ENCODE peak calls at places on chromosomes 2 and 18, in six cellular contexts. One of them, this sample, is unnamed.

GRCh38 chr18:7663305-7664023 is 96.3 kb downstream of the PTPRM start:
- DNase-seq in CD8-positive, alpha-beta T cell: no peak
- DNase-seq in naive thymus-derived CD4-positive, alpha-beta T cell: no peak
- DNase-seq in upper lobe of left lung: no peak
- DNase-seq in stomach: no peak
- DNase-seq in MM.1S: no peak
- DNase-seq in this sample: no peak

GRCh38 chr2:138078153-138078552 is 113.9 kb downstream of the HNMT start:
- DNase-seq in CD8-positive, alpha-beta T cell: no peak
- DNase-seq in naive thymus-derived CD4-positive, alpha-beta T cell: no peak
- DNase-seq in upper lobe of left lung: no peak
- DNase-seq in stomach: no peak
- DNase-seq in MM.1S: no peak
- DNase-seq in this sample: no peak

GRCh38 chr2:152370783-152371182 is 35.8 kb downstream of the FMNL2 start:
- DNase-seq in CD8-positive, alpha-beta T cell: no peak
- DNase-seq in naive thymus-derived CD4-positive, alpha-beta T cell: no peak
- DNase-seq in upper lobe of left lung: no peak
- DNase-seq in stomach: no peak
- DNase-seq in MM.1S: no peak
- DNase-seq in this sample: no peak

GRCh38 chr2:174442546-174443510 is 44.0 kb downstream of the GPR155 start:
- DNase-seq in CD8-positive, alpha-beta T cell: no peak
- DNase-seq in naive thymus-derived CD4-positive, alpha-beta T cell: no peak
- DNase-seq in upper lobe of left lung: no peak
- DNase-seq in stomach: no peak
- DNase-seq in MM.1S: no peak
- DNase-seq in this sample: peak; percentile 79

GRCh38 chr2:44055664-44056063 is 59.9 kb upstream of the LRPPRC start:
- DNase-seq in CD8-positive, alpha-beta T cell: no peak
- DNase-seq in naive thymus-derived CD4-positive, alpha-beta T cell: no peak
- DNase-seq in upper lobe of left lung: no peak
- DNase-seq in stomach: no peak
- DNase-seq in MM.1S: no peak
- DNase-seq in this sample: no peak

GRCh38 chr2:136327162-136327852 is 209.4 kb upstream of the CXCR4 start:
- DNase-seq in CD8-positive, alpha-beta T cell: peak; percentile 82
- DNase-seq in naive thymus-derived CD4-positive, alpha-beta T cell: peak; percentile 83
- DNase-seq in upper lobe of left lung: peak; percentile 20
- DNase-seq in stomach: peak; percentile 27
- DNase-seq in MM.1S: peak; percentile 96
- DNase-seq in this sample: peak; percentile 51

GRCh38 chr2:28952806-28953190 is 28.3 kb upstream of the TOGARAM2 start:
- DNase-seq in CD8-positive, alpha-beta T cell: no peak
- DNase-seq in naive thymus-derived CD4-positive, alpha-beta T cell: no peak
- DNase-seq in upper lobe of left lung: no peak
- DNase-seq in stomach: no peak
- DNase-seq in MM.1S: no peak
- DNase-seq in this sample: no peak

GRCh38 chr18:68147728-68148127 is 567.2 kb downstream of the TMX3 start:
- DNase-seq in CD8-positive, alpha-beta T cell: no peak
- DNase-seq in naive thymus-derived CD4-positive, alpha-beta T cell: no peak
- DNase-seq in upper lobe of left lung: no peak
- DNase-seq in stomach: no peak
- DNase-seq in MM.1S: peak; percentile 58
- DNase-seq in this sample: peak; percentile 20

GRCh38 chr2:233080836-233081229 is 20.7 kb downstream of the INPP5D start:
- DNase-seq in CD8-positive, alpha-beta T cell: no peak
- DNase-seq in naive thymus-derived CD4-positive, alpha-beta T cell: no peak
- DNase-seq in upper lobe of left lung: no peak
- DNase-seq in stomach: no peak
- DNase-seq in MM.1S: no peak
- DNase-seq in this sample: no peak

GRCh38 chr2:25388491-25388890 is 46.8 kb upstream of the DNMT3A start:
- DNase-seq in CD8-positive, alpha-beta T cell: no peak
- DNase-seq in naive thymus-derived CD4-positive, alpha-beta T cell: no peak
- DNase-seq in upper lobe of left lung: no peak
- DNase-seq in stomach: no peak
- DNase-seq in MM.1S: no peak
- DNase-seq in this sample: no peak

GRCh38 chr2:114968748-114969400 is 526.4 kb downstream of the DPP10 start:
- DNase-seq in CD8-positive, alpha-beta T cell: no peak
- DNase-seq in naive thymus-derived CD4-positive, alpha-beta T cell: no peak
- DNase-seq in upper lobe of left lung: no peak
- DNase-seq in stomach: no peak
- DNase-seq in MM.1S: no peak
- DNase-seq in this sample: no peak

GRCh38 chr2:25250331-25251031 is 82.1 kb upstream of the POMC start:
- DNase-seq in CD8-positive, alpha-beta T cell: peak; percentile 21
- DNase-seq in naive thymus-derived CD4-positive, alpha-beta T cell: peak; percentile 34
- DNase-seq in upper lobe of left lung: no peak
- DNase-seq in stomach: no peak
- DNase-seq in MM.1S: no peak
- DNase-seq in this sample: peak; percentile 27

DNA sequence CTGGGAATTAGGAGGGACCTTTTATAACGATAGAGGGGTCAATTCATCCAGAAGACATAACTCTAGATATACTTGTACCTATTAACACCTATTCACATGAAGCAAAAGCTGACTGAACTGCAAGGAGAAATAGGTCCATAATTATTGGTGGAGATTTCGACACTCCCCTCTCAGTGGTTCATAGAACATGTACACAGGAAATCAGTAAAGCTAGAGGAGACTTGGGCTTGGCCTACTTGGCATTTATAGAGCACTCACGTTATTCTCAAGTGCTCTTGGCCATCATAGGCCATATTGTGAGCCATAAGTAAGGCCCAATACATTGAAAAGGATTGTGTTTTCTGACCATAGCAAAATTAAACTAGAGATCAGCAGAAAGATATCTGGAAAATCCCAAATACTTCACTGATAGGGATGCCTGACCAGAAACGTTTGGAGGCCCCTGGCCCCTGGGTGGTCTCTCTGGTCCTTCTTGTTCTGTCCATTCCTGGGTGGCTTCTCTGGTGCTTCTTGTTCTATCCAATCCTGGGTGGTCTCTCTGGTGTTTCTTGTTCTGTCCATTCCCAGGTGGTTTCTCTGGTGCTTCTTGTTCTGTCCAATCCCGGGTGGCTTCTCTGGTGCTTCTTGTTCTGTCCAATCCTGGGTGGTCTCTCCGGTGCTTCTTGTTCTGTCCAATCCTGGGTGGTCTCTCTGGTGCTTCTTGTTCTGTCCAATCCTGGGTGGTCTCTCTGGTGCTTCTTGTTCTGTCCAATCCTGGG is 49.0 kb downstream of the SNED1 start:
- DNase-seq in CD8-positive, alpha-beta T cell: no peak
- DNase-seq in naive thymus-derived CD4-positive, alpha-beta T cell: no peak
- DNase-seq in upper lobe of left lung: no peak
- DNase-seq in stomach: no peak
- DNase-seq in MM.1S: no peak
- DNase-seq in this sample: no peak
- H3K36me3 ChIP-seq in CD8-positive, alpha-beta T cell: no peaks in the 10 kb centered on the region
- H3K36me3 ChIP-seq in naive thymus-derived CD4-positive, alpha-beta T cell: no peaks in the 10 kb centered on the region
- H3K36me3 ChIP-seq in upper lobe of left lung: no peaks in the 10 kb centered on the region
- H3K36me3 ChIP-seq in stomach: peaks cover 48% of the 10 kb centered on the region
- H3K36me3 ChIP-seq in MM.1S: no peaks in the 10 kb centered on the region
- H3K36me3 ChIP-seq in this sample: no peaks in the 10 kb centered on the region

GRCh38 chr2:53867773-53868172 is 8.0 kb upstream of the GPR75 start:
- DNase-seq in CD8-positive, alpha-beta T cell: no peak
- DNase-seq in naive thymus-derived CD4-positive, alpha-beta T cell: no peak
- DNase-seq in upper lobe of left lung: no peak
- DNase-seq in stomach: no peak
- DNase-seq in MM.1S: no peak
- DNase-seq in this sample: no peak
- H3K36me3 ChIP-seq in CD8-positive, alpha-beta T cell: peaks cover 17% of the 10 kb centered on the region
- H3K36me3 ChIP-seq in naive thymus-derived CD4-positive, alpha-beta T cell: no peaks in the 10 kb centered on the region
- H3K36me3 ChIP-seq in upper lobe of left lung: peaks cover 10% of the 10 kb centered on the region
- H3K36me3 ChIP-seq in stomach: peaks cover 92% of the 10 kb centered on the region
- H3K36me3 ChIP-seq in MM.1S: peaks cover 10% of the 10 kb centered on the region
- H3K36me3 ChIP-seq in this sample: peaks cover 5% of the 10 kb centered on the region

DNA sequence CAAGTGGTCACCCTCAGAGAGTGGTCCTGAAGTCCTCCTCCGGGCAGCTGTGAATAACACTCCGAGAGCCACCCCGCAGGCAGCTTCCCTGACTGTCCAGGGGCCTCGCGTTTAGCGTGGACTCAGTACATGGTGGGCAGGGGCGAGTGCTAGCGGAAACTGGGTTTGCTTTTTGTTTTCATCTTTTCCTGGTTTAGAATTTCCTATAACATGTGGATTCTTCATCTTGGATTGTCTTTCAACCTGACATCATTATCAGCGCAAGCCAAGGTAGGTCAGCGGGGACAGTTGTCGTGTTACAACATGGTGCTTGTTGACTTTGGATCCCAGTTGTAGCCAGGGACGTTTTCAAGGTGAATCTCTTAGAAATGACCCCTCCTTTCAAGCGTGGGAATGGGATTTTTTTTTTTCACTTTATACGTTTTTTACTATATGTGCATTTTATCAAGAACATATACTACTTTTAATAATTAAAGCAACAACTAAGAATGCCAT is 20.9 kb downstream of the RMC1 start:
- DNase-seq in CD8-positive, alpha-beta T cell: no peak
- DNase-seq in naive thymus-derived CD4-positive, alpha-beta T cell: no peak
- DNase-seq in upper lobe of left lung: peak; percentile 27
- DNase-seq in stomach: no peak
- DNase-seq in MM.1S: no peak
- DNase-seq in this sample: no peak
- H3K36me3 ChIP-seq in CD8-positive, alpha-beta T cell: peaks cover 78% of the 10 kb centered on the region
- H3K36me3 ChIP-seq in naive thymus-derived CD4-positive, alpha-beta T cell: peaks cover 57% of the 10 kb centered on the region
- H3K36me3 ChIP-seq in upper lobe of left lung: peaks cover 20% of the 10 kb centered on the region
- H3K36me3 ChIP-seq in stomach: peaks cover 100% of the 10 kb centered on the region
- H3K36me3 ChIP-seq in MM.1S: peaks cover under 1% of the 10 kb centered on the region
- H3K36me3 ChIP-seq in this sample: peaks cover 19% of the 10 kb centered on the region

GRCh38 chr2:86489542-86489941 is 48.4 kb downstream of the KDM3A start:
- DNase-seq in CD8-positive, alpha-beta T cell: no peak
- DNase-seq in naive thymus-derived CD4-positive, alpha-beta T cell: no peak
- DNase-seq in upper lobe of left lung: no peak
- DNase-seq in stomach: no peak
- DNase-seq in MM.1S: no peak
- DNase-seq in this sample: no peak
- H3K36me3 ChIP-seq in CD8-positive, alpha-beta T cell: peaks cover 83% of the 10 kb centered on the region
- H3K36me3 ChIP-seq in naive thymus-derived CD4-positive, alpha-beta T cell: peaks cover 43% of the 10 kb centered on the region
- H3K36me3 ChIP-seq in upper lobe of left lung: peaks cover 25% of the 10 kb centered on the region
- H3K36me3 ChIP-seq in stomach: peaks cover 100% of the 10 kb centered on the region
- H3K36me3 ChIP-seq in MM.1S: no peaks in the 10 kb centered on the region
- H3K36me3 ChIP-seq in this sample: peaks cover 30% of the 10 kb centered on the region

GRCh38 chr2:238169021-238169707 is 10.4 kb downstream of the ERFE start:
- DNase-seq in CD8-positive, alpha-beta T cell: no peak
- DNase-seq in naive thymus-derived CD4-positive, alpha-beta T cell: no peak
- DNase-seq in upper lobe of left lung: no peak
- DNase-seq in stomach: no peak
- DNase-seq in MM.1S: no peak
- DNase-seq in this sample: peak; percentile 81

GRCh38 chr2:238168196-238168815 is 9.5 kb downstream of the ERFE start:
- DNase-seq in CD8-positive, alpha-beta T cell: no peak
- DNase-seq in naive thymus-derived CD4-positive, alpha-beta T cell: no peak
- DNase-seq in upper lobe of left lung: no peak
- DNase-seq in stomach: no peak
- DNase-seq in MM.1S: no peak
- DNase-seq in this sample: no peak

GRCh38 chr2:238171575-238172187 is 12.9 kb downstream of the ERFE start:
- DNase-seq in CD8-positive, alpha-beta T cell: no peak
- DNase-seq in naive thymus-derived CD4-positive, alpha-beta T cell: no peak
- DNase-seq in upper lobe of left lung: no peak
- DNase-seq in stomach: no peak
- DNase-seq in MM.1S: no peak
- DNase-seq in this sample: no peak

GRCh38 chr2:238170386-238171071 is 11.8 kb downstream of the ERFE start:
- DNase-seq in CD8-positive, alpha-beta T cell: no peak
- DNase-seq in naive thymus-derived CD4-positive, alpha-beta T cell: no peak
- DNase-seq in upper lobe of left lung: peak; percentile 87
- DNase-seq in stomach: no peak
- DNase-seq in MM.1S: no peak
- DNase-seq in this sample: no peak

GRCh38 chr2:238169708-238170251 is 11.0 kb downstream of the ERFE start:
- DNase-seq in CD8-positive, alpha-beta T cell: no peak
- DNase-seq in naive thymus-derived CD4-positive, alpha-beta T cell: no peak
- DNase-seq in upper lobe of left lung: no peak
- DNase-seq in stomach: no peak
- DNase-seq in MM.1S: no peak
- DNase-seq in this sample: peak; percentile 98
- H3K36me3 ChIP-seq in CD8-positive, alpha-beta T cell: peaks cover 43% of the 10 kb centered on the region
- H3K36me3 ChIP-seq in naive thymus-derived CD4-positive, alpha-beta T cell: peaks cover 5% of the 10 kb centered on the region
- H3K36me3 ChIP-seq in upper lobe of left lung: peaks cover 9% of the 10 kb centered on the region
- H3K36me3 ChIP-seq in stomach: peaks cover 81% of the 10 kb centered on the region
- H3K36me3 ChIP-seq in MM.1S: no peaks in the 10 kb centered on the region
- H3K36me3 ChIP-seq in this sample: peaks cover 28% of the 10 kb centered on the region

GRCh38 chr18:48699761-48700160 is 160.9 kb downstream of the CTIF start:
- DNase-seq in CD8-positive, alpha-beta T cell: no peak
- DNase-seq in naive thymus-derived CD4-positive, alpha-beta T cell: no peak
- DNase-seq in upper lobe of left lung: no peak
- DNase-seq in stomach: no peak
- DNase-seq in MM.1S: no peak
- DNase-seq in this sample: no peak
- H3K36me3 ChIP-seq in CD8-positive, alpha-beta T cell: no peaks in the 10 kb centered on the region
- H3K36me3 ChIP-seq in naive thymus-derived CD4-positive, alpha-beta T cell: no peaks in the 10 kb centered on the region
- H3K36me3 ChIP-seq in upper lobe of left lung: no peaks in the 10 kb centered on the region
- H3K36me3 ChIP-seq in stomach: peaks cover 7% of the 10 kb centered on the region
- H3K36me3 ChIP-seq in MM.1S: no peaks in the 10 kb centered on the region
- H3K36me3 ChIP-seq in this sample: peaks cover 4% of the 10 kb centered on the region